ENCODE peak calls at places on chromosomes 13 and 19, in six cellular contexts. S is GM12878, N is heart left ventricle, D is Peyer's patch, V is lower leg skin, W is suprapubic skin. H is an unnamed sample.

GRCh38 chr19:56114711-56115110 is 6.4 kb downstream of the ZNF787 start:
- DNase-seq in S (no peak), N (no peak), D (no peak), V (no peak), W (no peak), H (no peak)

GRCh38 chr19:13207237-13208130 is 57.3 kb downstream of the IER2 start:
- DNase-seq in S (no peak), N (peak), D (no peak), V (no peak), W (no peak), H (no peak)

GRCh38 chr19:27906081-27906480 is 1306.9 kb downstream of the UQCRFS1 start:
- DNase-seq in S (no peak), N (no peak), D (no peak), V (no peak), W (no peak), H (no peak)

GRCh38 chr13:109275848-109276247 is 510.5 kb downstream of the IRS2 start:
- DNase-seq in S (no peak), N (no peak), D (no peak), V (no peak), W (no peak), H (no peak)

GRCh38 chr13:24617394-24618218 is 62.6 kb upstream of the ATP12A start:
- DNase-seq in S (no peak), N (no peak), D (no peak), V (peak), W (no peak), H (no peak)

GRCh38 chr19:40190891-40191835 is at the start of gene MAP3K10:
- DNase-seq in S (peak), N (peak), D (peak), V (peak), W (peak), H (peak)

GRCh38 chr13:86974251-86974994 is 696.7 kb upstream of the SLITRK5 start:
- DNase-seq in S (no peak), N (no peak), D (no peak), V (no peak), W (no peak), H (no peak)

GRCh38 chr19:50167314-50167721 is 4.2 kb upstream of the IZUMO2 start:
- DNase-seq in S (no peak), N (no peak), D (peak), V (no peak), W (no peak), H (no peak)

GRCh38 chr13:30431269-30431950 is 9.1 kb downstream of the UBE2L5 start:
- DNase-seq in S (no peak), N (no peak), D (no peak), V (no peak), W (no peak), H (no peak)

GRCh38 chr19:21694171-21694906 is 73.0 kb downstream of the ZNF100 start:
- DNase-seq in S (no peak), N (no peak), D (no peak), V (no peak), W (no peak), H (no peak)

GRCh38 chr19:38445362-38445761 is 11.9 kb downstream of the RYR1 start:
- DNase-seq in S (no peak), N (no peak), D (no peak), V (no peak), W (no peak), H (no peak)

GRCh38 chr19:11421607-11422098 is 2.5 kb upstream of the RGL3 start:
- DNase-seq in S (no peak), N (peak), D (no peak), V (no peak), W (no peak), H (no peak)

GRCh38 chr19:46469541-46470185 is 1.7 kb downstream of the PNMA8A start:
- DNase-seq in S (no peak), N (no peak), D (no peak), V (no peak), W (no peak), H (no peak)

GRCh38 chr19:46472592-46472991 is 1.2 kb upstream of the PNMA8A start:
- DNase-seq in S (no peak), N (no peak), D (no peak), V (no peak), W (no peak), H (no peak)

GRCh38 chr19:46470376-46470775 is 987 bp downstream of the PNMA8A start:
- DNase-seq in S (no peak), N (no peak), D (no peak), V (no peak), W (no peak), H (no peak)

GRCh38 chr19:46471778-46472543 is 598 bp upstream of the PNMA8A start:
- DNase-seq in S (no peak), N (no peak), D (no peak), V (no peak), W (no peak), H (no peak)

DNA sequence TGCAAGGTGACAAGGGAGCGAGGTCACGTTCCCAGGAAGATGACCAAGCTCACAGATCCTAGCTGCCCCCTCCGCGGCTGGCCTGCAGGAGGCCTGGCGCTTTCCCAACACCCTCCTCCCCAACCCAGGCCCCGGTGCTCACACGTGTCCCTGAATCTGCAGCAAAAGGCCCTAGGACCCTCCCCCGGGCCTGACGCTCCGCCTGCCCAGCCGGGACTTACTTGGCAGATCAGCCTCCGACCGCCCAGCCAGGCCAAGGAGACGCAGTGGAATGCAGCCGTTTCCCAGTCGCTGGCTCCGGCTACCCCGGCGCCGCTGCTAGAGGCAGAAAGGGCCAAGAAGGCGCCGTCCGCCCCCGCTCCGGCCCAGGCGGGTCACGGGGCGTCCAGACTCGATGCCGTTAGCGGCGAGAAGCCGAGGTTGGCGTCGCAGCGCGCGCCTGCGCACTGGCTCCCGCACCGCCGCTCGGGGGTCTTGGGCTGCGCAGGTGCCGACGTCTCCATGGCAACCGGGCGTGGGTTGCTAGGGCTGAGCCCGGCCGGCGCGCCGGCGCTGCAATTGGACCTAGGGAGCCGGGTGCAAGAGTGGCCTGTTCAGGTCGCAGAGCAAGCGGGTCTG is at the start of gene PNMA8A:
- DNase-seq in S (no peak), N (peak), D (no peak), V (no peak), W (peak), H (no peak)
- TF ChIP-seq POLR2A in S (no peak), N (no peak), D (no peak), V (no peak), W (no peak), H (no peak)

DNA sequence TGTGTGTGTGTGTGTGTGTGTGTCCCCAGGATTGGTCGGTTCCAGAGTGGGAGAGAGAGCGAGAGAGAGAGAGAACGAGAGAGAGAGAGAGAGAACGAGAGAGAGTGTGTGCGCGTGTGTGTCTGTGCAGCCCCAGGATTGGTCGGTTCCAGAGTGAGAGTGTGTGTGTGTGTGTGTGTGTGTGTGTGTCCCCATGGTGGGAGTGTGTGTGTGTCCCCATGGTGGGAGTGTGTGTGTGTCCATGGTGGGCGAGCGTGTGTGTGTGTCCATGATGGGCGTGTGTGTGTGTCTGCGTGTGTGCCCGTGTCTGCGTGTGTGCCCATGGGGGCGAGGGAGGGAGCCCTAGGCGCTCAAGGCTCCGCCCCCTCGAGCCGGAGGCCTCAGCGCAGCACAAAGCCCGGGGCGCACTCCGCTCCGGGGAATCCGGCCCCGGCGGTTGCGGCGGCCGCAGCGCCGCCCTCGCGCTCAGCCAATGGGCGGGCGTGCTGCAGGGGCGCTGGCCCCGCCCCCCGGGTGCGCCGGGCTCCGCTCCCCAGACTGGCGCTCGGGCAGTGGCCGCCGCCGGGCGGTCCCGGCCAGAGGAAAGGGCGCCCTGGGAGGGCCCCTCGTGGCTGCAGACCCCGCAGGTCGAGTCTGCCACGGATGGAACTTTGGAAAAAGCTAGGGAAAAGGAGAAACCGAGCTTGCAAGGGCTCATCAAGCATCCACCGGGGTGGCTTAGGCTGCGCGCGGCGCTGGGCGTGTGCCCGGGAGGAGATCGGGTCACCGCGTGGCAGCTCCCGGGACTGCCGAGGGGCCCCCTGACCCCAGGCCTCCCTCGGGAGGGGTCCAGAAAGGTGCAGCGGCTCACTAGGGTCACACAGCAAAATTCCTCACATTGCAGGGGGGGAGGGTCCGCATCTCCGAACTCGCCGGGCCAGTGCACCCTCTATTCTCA is 96.2 kb downstream of the INSR start:
- DNase-seq in S (peak), N (peak), D (peak), V (peak), W (peak), H (peak)
- TF ChIP-seq POLR2A in S (peak), N (peak), D (peak), V (no peak), W (no peak), H (peak)

GRCh38 chr19:6276447-6276846 is 3.3 kb downstream of the MLLT1 start:
- DNase-seq in S (no peak), N (peak), D (no peak), V (peak), W (peak), H (no peak)
- TF ChIP-seq POLR2A in S (no peak), N (no peak), D (no peak), V (no peak), W (no peak), H (no peak)

GRCh38 chr19:35340431-35340830 is 7.3 kb upstream of the FFAR1 start:
- DNase-seq in S (no peak), N (no peak), D (no peak), V (no peak), W (no peak), H (no peak)
- TF ChIP-seq POLR2A in S (no peak), N (no peak), D (no peak), V (no peak), W (no peak), H (no peak)

DNA sequence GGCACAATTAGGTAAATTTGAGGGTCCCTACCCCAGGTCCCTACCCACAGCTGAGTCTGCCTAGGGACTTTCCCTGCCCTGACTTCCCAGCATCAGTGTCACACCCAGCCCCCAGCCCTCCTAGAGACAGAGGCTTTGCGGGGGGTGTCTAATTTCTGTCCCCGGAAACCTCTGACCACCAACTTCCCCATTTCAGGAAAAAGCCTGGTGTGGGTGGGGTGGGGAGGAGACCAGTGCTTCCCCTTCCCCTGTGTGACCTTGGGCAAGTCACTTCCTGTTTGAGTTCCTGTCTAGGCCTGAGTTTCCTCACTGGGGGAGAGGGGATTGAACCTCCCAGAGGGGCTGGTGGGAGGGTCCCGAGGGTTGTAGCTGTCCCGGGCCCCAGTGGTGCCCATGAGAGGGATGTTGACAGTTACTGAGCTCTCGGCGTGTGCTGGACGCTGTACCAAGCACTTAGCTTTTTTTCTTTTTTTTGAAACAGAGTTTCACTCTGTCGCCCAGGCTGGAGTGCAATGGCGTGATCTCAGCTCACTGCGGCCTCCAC is 7.9 kb downstream of the VASP start:
- DNase-seq in S (peak), N (peak), D (peak), V (peak), W (no peak), H (no peak)
- TF ChIP-seq POLR2A in S (no peak), N (no peak), D (no peak), V (no peak), W (no peak), H (no peak)

GRCh38 chr13:102944821-102945220 is 99.0 kb downstream of the ERCC5 start:
- DNase-seq in S (no peak), N (no peak), D (no peak), V (no peak), W (no peak), H (no peak)
- TF ChIP-seq POLR2A in S (no peak), N (no peak), D (no peak), V (no peak), W (no peak), H (no peak)

GRCh38 chr19:1507763-1508506 is 4.9 kb downstream of the ADAMTSL5 start:
- DNase-seq in S (peak), N (peak), D (peak), V (peak), W (peak), H (peak)
- TF ChIP-seq POLR2A in S (peak), N (no peak), D (no peak), V (no peak), W (no peak), H (peak)

GRCh38 chr13:99822820-99823219 is 148.7 kb downstream of the ZIC5 start:
- DNase-seq in S (no peak), N (no peak), D (no peak), V (no peak), W (no peak), H (no peak)

GRCh38 chr13:99816321-99816720 is 155.2 kb downstream of the ZIC5 start:
- DNase-seq in S (no peak), N (no peak), D (no peak), V (no peak), W (no peak), H (no peak)

GRCh38 chr13:99823961-99824360 is 147.6 kb downstream of the ZIC5 start:
- DNase-seq in S (no peak), N (no peak), D (no peak), V (no peak), W (no peak), H (no peak)

GRCh38 chr13:99821741-99822140 is 149.8 kb downstream of the ZIC5 start:
- DNase-seq in S (no peak), N (no peak), D (no peak), V (no peak), W (no peak), H (no peak)

GRCh38 chr13:99819962-99820361 is 151.6 kb downstream of the ZIC5 start:
- DNase-seq in S (no peak), N (no peak), D (peak), V (no peak), W (no peak), H (no peak)
- TF ChIP-seq POLR2A in S (no peak), N (no peak), D (no peak), V (no peak), W (no peak), H (no peak)

GRCh38 chr13:34545461-34545860 is 396.6 kb upstream of the NBEA start:
- DNase-seq in S (no peak), N (no peak), D (no peak), V (no peak), W (no peak), H (no peak)

GRCh38 chr13:34546841-34547240 is 395.2 kb upstream of the NBEA start:
- DNase-seq in S (no peak), N (no peak), D (no peak), V (no peak), W (no peak), H (no peak)

GRCh38 chr13:34543836-34544235 is 398.2 kb upstream of the NBEA start:
- DNase-seq in S (no peak), N (no peak), D (no peak), V (no peak), W (no peak), H (no peak)

GRCh38 chr13:34547929-34548328 is 394.1 kb upstream of the NBEA start:
- DNase-seq in S (no peak), N (no peak), D (no peak), V (no peak), W (no peak), H (no peak)

GRCh38 chr13:34542321-34542720 is 399.7 kb upstream of the NBEA start:
- DNase-seq in S (no peak), N (no peak), D (no peak), V (no peak), W (no peak), H (no peak)
- TF ChIP-seq POLR2A in S (no peak), N (no peak), D (no peak), V (no peak), W (no peak), H (no peak)

H was measured in H54.